ENCODE peak calls at places on chromosomes 5 and 9, in five cellular contexts. C is stomach, U is transverse colon, E is upper lobe of left lung, I is A549. L is an unnamed sample. For H3K4me1, the result is how much of the 10 kb centered on the place peaks cover.

GRCh38 chr9:136597965-136598364 is 52.1 kb upstream of the NOTCH1 start:
- DNase-seq in U (no peak), C (no peak), I (no peak), E (no peak), L (no peak)

GRCh38 chr9:126618590-126619335 is 5.0 kb downstream of the LMX1B start:
- DNase-seq in E (no peak), C (no peak), U (no peak), I (no peak), L (no peak)

GRCh38 chr5:141476132-141476909 is 555 bp downstream of the PCDHGC3 start:
- DNase-seq in U (peak), C (peak), I (peak), E (peak), L (peak)

GRCh38 chr9:106956971-106957370 is 94.0 kb downstream of the ZNF462 start:
- DNase-seq in E (no peak), I (no peak), U (no peak), C (no peak), L (no peak)

GRCh38 chr5:92472981-92473566 is 1090.0 kb upstream of the ARRDC3 start:
- DNase-seq in C (no peak), U (no peak), E (no peak), I (no peak), L (no peak)

GRCh38 chr9:98538626-98539031 is 170.1 kb downstream of the GABBR2 start:
- DNase-seq in U (no peak), E (peak), C (no peak), I (no peak), L (no peak)

GRCh38 chr9:79257215-79257614 is 314.6 kb upstream of the TLE4 start:
- DNase-seq in C (no peak), U (no peak), E (peak), I (no peak), L (no peak)

GRCh38 chr5:171721469-171721868 is 64.1 kb upstream of the SMIM23 start:
- DNase-seq in C (no peak), U (no peak), E (no peak), I (no peak), L (no peak)

GRCh38 chr9:70261131-70261870 is 2.5 kb downstream of the SMC5 start:
- DNase-seq in I (no peak), C (no peak), E (no peak), U (no peak), L (no peak)

GRCh38 chr9:71349218-71349617 is 227.8 kb upstream of the TRPM3 start:
- DNase-seq in I (no peak), U (no peak), C (no peak), E (no peak), L (no peak)

GRCh38 chr5:374631-375335 is 53.3 kb downstream of the AHRR start:
- DNase-seq in C (no peak), I (no peak), E (peak), U (peak), L (no peak)

GRCh38 chr9:130522233-130522808 is 57.1 kb upstream of the FUBP3 start:
- DNase-seq in C (no peak), U (no peak), E (no peak), I (no peak), L (no peak)

GRCh38 chr5:34534237-34535108 is 121.7 kb upstream of the RAI14 start:
- DNase-seq in E (peak), U (no peak), C (no peak), I (no peak), L (no peak)

GRCh38 chr5:172052454-172053236 is 46.2 kb upstream of the FBXW11 start:
- DNase-seq in I (no peak), E (no peak), U (peak), C (peak), L (peak)

GRCh38 chr5:956941-957729 is 51.5 kb upstream of the NKD2 start:
- DNase-seq in E (no peak), C (no peak), U (no peak), I (peak), L (no peak)

DNA sequence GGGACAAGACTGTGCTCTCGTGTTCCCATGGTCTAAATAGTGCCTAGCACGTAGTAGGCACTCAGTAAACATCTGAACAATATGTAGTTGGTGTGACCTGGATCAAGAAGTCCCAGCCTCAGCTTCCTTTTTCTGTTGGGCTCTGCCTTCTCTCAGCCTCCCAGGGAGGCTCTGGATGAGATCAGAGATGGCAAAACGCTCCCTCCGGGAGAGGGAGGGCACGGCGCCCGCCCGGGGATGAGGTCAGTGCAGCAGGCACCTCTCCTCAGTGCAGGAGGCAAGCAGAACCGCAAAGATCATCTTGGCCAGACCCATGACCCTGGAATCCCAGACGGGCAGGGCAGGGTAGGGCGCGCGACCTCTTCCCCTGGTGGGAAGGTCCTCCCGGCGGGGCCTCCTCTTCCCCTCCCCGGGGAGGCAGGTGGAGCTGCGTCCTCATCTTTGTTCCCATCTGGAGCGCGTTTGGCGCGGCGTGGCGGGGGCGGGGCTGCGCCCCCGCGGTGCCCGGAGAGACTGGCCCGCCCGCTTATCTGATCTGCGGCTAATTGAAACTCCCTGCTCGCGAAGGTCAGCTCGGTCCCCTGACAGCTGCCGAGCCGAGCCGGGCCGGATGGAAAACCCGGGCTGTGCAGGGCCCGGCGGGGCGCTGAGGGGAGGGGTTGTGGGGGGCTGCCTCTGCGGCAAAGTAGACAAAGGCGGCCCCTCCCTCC is 60.9 kb downstream of the CXXC5 start:
- DNase-seq in U (peak), C (peak), I (peak), E (no peak), L (no peak)
- TF ChIP-seq EP300 in U (no peak), C (no peak), I (no peak), E (no peak), L (no peak)

GRCh38 chr9:137679249-137679648 is 60.4 kb downstream of the EHMT1 start:
- DNase-seq in U (no peak), I (no peak), C (no peak), E (no peak), L (no peak)

GRCh38 chr9:137676998-137677397 is 58.2 kb downstream of the EHMT1 start:
- DNase-seq in C (no peak), I (no peak), U (no peak), E (no peak), L (no peak)

GRCh38 chr9:137680445-137681358 is 61.9 kb downstream of the EHMT1 start:
- DNase-seq in E (no peak), U (no peak), I (no peak), C (no peak), L (no peak)

GRCh38 chr9:137679695-137680305 is 61.0 kb downstream of the EHMT1 start:
- DNase-seq in I (no peak), C (no peak), E (no peak), U (no peak), L (no peak)

DNA sequence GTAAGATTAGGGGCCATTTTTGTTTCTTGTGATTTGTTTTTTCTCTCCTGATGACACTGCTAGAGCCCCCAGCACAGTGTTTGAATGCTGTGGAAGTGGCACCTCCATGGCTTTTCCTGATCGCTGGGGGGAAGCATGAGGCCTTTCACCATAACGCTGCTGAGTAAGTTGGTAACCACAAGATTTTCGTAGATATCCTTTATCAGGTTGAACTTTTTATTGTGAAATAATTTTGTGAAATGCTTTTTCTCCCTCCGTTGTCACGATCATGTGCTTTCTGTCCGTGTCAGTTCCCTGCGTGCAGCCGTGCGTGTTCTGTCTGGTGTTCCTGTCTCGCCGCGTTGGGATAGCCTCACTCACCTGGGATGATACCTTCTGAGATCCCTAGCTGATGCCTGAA is 59.4 kb downstream of the EHMT1 start:
- DNase-seq in I (no peak), U (no peak), E (no peak), C (no peak), L (no peak)
- H3K4me1 ChIP-seq in I (under half), U (under half), E (under half), C (half or more), L (under half)

GRCh38 chr9:35906923-35907699 is 1.1 kb downstream of the HRCT1 start:
- DNase-seq in C (no peak), I (peak), U (peak), E (peak), L (peak)
- H3K27ac ChIP-seq in C (peak), I (peak), U (peak), E (peak), L (peak)

DNA sequence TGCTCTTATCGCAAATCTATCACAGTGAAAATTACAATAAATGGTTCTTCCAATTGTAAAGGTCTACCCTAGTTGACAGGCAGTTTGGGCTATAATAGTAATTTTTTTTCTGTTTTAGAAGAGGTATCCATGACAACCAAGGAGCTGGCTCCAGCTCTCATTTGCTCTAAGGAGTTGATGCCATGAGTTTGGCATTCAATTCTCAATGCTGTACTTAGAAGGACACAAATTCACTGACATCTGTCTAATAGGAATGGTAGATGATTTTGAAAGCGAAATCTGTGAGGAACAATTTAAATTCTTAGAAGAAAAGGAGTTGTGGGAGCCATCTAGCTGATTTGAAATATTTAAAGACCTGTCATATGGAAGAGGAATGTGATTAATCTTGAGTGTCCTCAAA is 203.6 kb upstream of the DAB2 start:
- DNase-seq in E (no peak), C (no peak), U (no peak), I (no peak), L (no peak)
- TF ChIP-seq EP300 in E (no peak), C (no peak), U (no peak), I (no peak), L (no peak)

GRCh38 chr5:150791536-150791935 is 13.0 kb downstream of the SMIM3 start:
- DNase-seq in U (no peak), E (no peak), C (no peak), I (no peak), L (no peak)
- H3K4me1 ChIP-seq in U (under half), E (under half), C (half or more), I (under half), L (under half)